ENCODE peak calls at places on chromosomes 3 and 15, in ten cellular contexts. One of them, this sample, is unnamed.

GRCh38 chr3:196193037-196193737 is 18.0 kb downstream of the ZDHHC19 start:
- DNase-seq in fibroblast of lung: no peak
- DNase-seq in GM12864: no peak
- DNase-seq in fibroblast of mammary gland: no peak
- DNase-seq in body of pancreas: no peak
- DNase-seq in neural crest cell: no peak
- DNase-seq in foreskin fibroblast: no peak
- DNase-seq in prostate gland: no peak
- DNase-seq in stimulated activated CD4-positive, alpha-beta T cell treated with anti-CD3 and anti-CD28 coated beads, Interleukin-4, amount 100 ng/mL, for 4 hours: no peak
- DNase-seq in HEK293T: no peak
- DNase-seq in this sample: peak; percentile 26

GRCh38 chr3:57646723-57647122 is 46.2 kb downstream of the DENND6A start:
- DNase-seq in GM12864: no peak
- DNase-seq in fibroblast of mammary gland: peak; percentile 58
- DNase-seq in foreskin fibroblast: peak; percentile 38
- DNase-seq in HEK293T: no peak
- DNase-seq in stimulated activated CD4-positive, alpha-beta T cell treated with anti-CD3 and anti-CD28 coated beads, Interleukin-4, amount 100 ng/mL, for 4 hours: no peak
- DNase-seq in neural crest cell: no peak
- DNase-seq in prostate gland: peak; percentile 10
- DNase-seq in fibroblast of lung: peak; percentile 56
- DNase-seq in body of pancreas: no peak
- DNase-seq in this sample: peak; percentile 50

GRCh38 chr15:65869954-65870871 is 922 bp downstream of the RAB11A start:
- DNase-seq in fibroblast of mammary gland: peak; percentile 32
- DNase-seq in foreskin fibroblast: peak; percentile 20
- DNase-seq in prostate gland: peak; percentile 73
- DNase-seq in neural crest cell: peak; percentile 53
- DNase-seq in fibroblast of lung: peak; percentile 28
- DNase-seq in stimulated activated CD4-positive, alpha-beta T cell treated with anti-CD3 and anti-CD28 coated beads, Interleukin-4, amount 100 ng/mL, for 4 hours: peak; percentile 7
- DNase-seq in body of pancreas: peak; percentile 50
- DNase-seq in GM12864: no peak
- DNase-seq in HEK293T: peak; percentile 26
- DNase-seq in this sample: peak; percentile 75

GRCh38 chr15:57654136-57654845 is 52.2 kb upstream of the POLR2M start:
- DNase-seq in body of pancreas: no peak
- DNase-seq in stimulated activated CD4-positive, alpha-beta T cell treated with anti-CD3 and anti-CD28 coated beads, Interleukin-4, amount 100 ng/mL, for 4 hours: no peak
- DNase-seq in fibroblast of mammary gland: peak; percentile 73
- DNase-seq in GM12864: no peak
- DNase-seq in fibroblast of lung: peak; percentile 85
- DNase-seq in HEK293T: no peak
- DNase-seq in prostate gland: peak; percentile 49
- DNase-seq in neural crest cell: no peak
- DNase-seq in foreskin fibroblast: peak; percentile 76
- DNase-seq in this sample: no peak

GRCh38 chr3:66480666-66481065 is 20.2 kb downstream of the LRIG1 start:
- DNase-seq in GM12864: no peak
- DNase-seq in neural crest cell: no peak
- DNase-seq in fibroblast of mammary gland: no peak
- DNase-seq in body of pancreas: no peak
- DNase-seq in fibroblast of lung: no peak
- DNase-seq in foreskin fibroblast: no peak
- DNase-seq in HEK293T: no peak
- DNase-seq in prostate gland: no peak
- DNase-seq in stimulated activated CD4-positive, alpha-beta T cell treated with anti-CD3 and anti-CD28 coated beads, Interleukin-4, amount 100 ng/mL, for 4 hours: no peak
- DNase-seq in this sample: no peak

GRCh38 chr3:55782351-55782750 is 295.2 kb upstream of the WNT5A start:
- DNase-seq in fibroblast of lung: no peak
- DNase-seq in stimulated activated CD4-positive, alpha-beta T cell treated with anti-CD3 and anti-CD28 coated beads, Interleukin-4, amount 100 ng/mL, for 4 hours: no peak
- DNase-seq in prostate gland: peak; percentile 73
- DNase-seq in HEK293T: no peak
- DNase-seq in neural crest cell: no peak
- DNase-seq in GM12864: no peak
- DNase-seq in foreskin fibroblast: no peak
- DNase-seq in body of pancreas: no peak
- DNase-seq in fibroblast of mammary gland: no peak
- DNase-seq in this sample: no peak

GRCh38 chr3:62818347-62818746 is 56.9 kb downstream of the CADPS start:
- DNase-seq in fibroblast of mammary gland: no peak
- DNase-seq in fibroblast of lung: no peak
- DNase-seq in stimulated activated CD4-positive, alpha-beta T cell treated with anti-CD3 and anti-CD28 coated beads, Interleukin-4, amount 100 ng/mL, for 4 hours: no peak
- DNase-seq in foreskin fibroblast: no peak
- DNase-seq in prostate gland: no peak
- DNase-seq in neural crest cell: no peak
- DNase-seq in HEK293T: no peak
- DNase-seq in body of pancreas: no peak
- DNase-seq in GM12864: peak; percentile 39
- DNase-seq in this sample: no peak

GRCh38 chr15:97470417-97470816 is 490.1 kb upstream of the ARRDC4 start:
- DNase-seq in fibroblast of mammary gland: no peak
- DNase-seq in neural crest cell: no peak
- DNase-seq in HEK293T: no peak
- DNase-seq in prostate gland: no peak
- DNase-seq in GM12864: no peak
- DNase-seq in fibroblast of lung: no peak
- DNase-seq in body of pancreas: no peak
- DNase-seq in stimulated activated CD4-positive, alpha-beta T cell treated with anti-CD3 and anti-CD28 coated beads, Interleukin-4, amount 100 ng/mL, for 4 hours: no peak
- DNase-seq in foreskin fibroblast: no peak
- DNase-seq in this sample: no peak

GRCh38 chr3:123419850-123420292 is 29.0 kb downstream of the ADCY5 start:
- DNase-seq in foreskin fibroblast: no peak
- DNase-seq in HEK293T: no peak
- DNase-seq in GM12864: no peak
- DNase-seq in neural crest cell: no peak
- DNase-seq in fibroblast of lung: no peak
- DNase-seq in prostate gland: no peak
- DNase-seq in fibroblast of mammary gland: peak; percentile 2
- DNase-seq in body of pancreas: peak; percentile 76
- DNase-seq in stimulated activated CD4-positive, alpha-beta T cell treated with anti-CD3 and anti-CD28 coated beads, Interleukin-4, amount 100 ng/mL, for 4 hours: no peak
- DNase-seq in this sample: no peak

GRCh38 chr3:129974451-129975331 is at the start of gene TRH:
- DNase-seq in fibroblast of mammary gland: no peak
- DNase-seq in fibroblast of lung: no peak
- DNase-seq in GM12864: no peak
- DNase-seq in prostate gland: no peak
- DNase-seq in HEK293T: no peak
- DNase-seq in foreskin fibroblast: no peak
- DNase-seq in body of pancreas: no peak
- DNase-seq in neural crest cell: peak; percentile 17
- DNase-seq in stimulated activated CD4-positive, alpha-beta T cell treated with anti-CD3 and anti-CD28 coated beads, Interleukin-4, amount 100 ng/mL, for 4 hours: peak; percentile 2
- DNase-seq in this sample: no peak

GRCh38 chr3:87615506-87615905 is 339.1 kb upstream of the POU1F1 start:
- DNase-seq in prostate gland: no peak
- DNase-seq in foreskin fibroblast: no peak
- DNase-seq in fibroblast of lung: no peak
- DNase-seq in GM12864: no peak
- DNase-seq in HEK293T: no peak
- DNase-seq in fibroblast of mammary gland: no peak
- DNase-seq in body of pancreas: no peak
- DNase-seq in neural crest cell: no peak
- DNase-seq in stimulated activated CD4-positive, alpha-beta T cell treated with anti-CD3 and anti-CD28 coated beads, Interleukin-4, amount 100 ng/mL, for 4 hours: no peak
- DNase-seq in this sample: no peak

GRCh38 chr15:77819271-77819806 is 186.6 kb upstream of the LINGO1 start:
- DNase-seq in neural crest cell: no peak
- DNase-seq in body of pancreas: no peak
- DNase-seq in foreskin fibroblast: no peak
- DNase-seq in GM12864: no peak
- DNase-seq in prostate gland: no peak
- DNase-seq in stimulated activated CD4-positive, alpha-beta T cell treated with anti-CD3 and anti-CD28 coated beads, Interleukin-4, amount 100 ng/mL, for 4 hours: no peak
- DNase-seq in fibroblast of lung: no peak
- DNase-seq in HEK293T: peak; percentile 66
- DNase-seq in fibroblast of mammary gland: no peak
- DNase-seq in this sample: no peak

GRCh38 chr3:36461588-36461987 is 81.3 kb downstream of the STAC start:
- DNase-seq in foreskin fibroblast: peak; percentile 46
- DNase-seq in HEK293T: no peak
- DNase-seq in neural crest cell: no peak
- DNase-seq in GM12864: no peak
- DNase-seq in fibroblast of mammary gland: peak; percentile 63
- DNase-seq in fibroblast of lung: no peak
- DNase-seq in prostate gland: no peak
- DNase-seq in body of pancreas: no peak
- DNase-seq in stimulated activated CD4-positive, alpha-beta T cell treated with anti-CD3 and anti-CD28 coated beads, Interleukin-4, amount 100 ng/mL, for 4 hours: no peak
- DNase-seq in this sample: peak; percentile 70

GRCh38 chr3:30632521-30632920 is 26.1 kb downstream of the TGFBR2 start:
- DNase-seq in foreskin fibroblast: no peak
- DNase-seq in prostate gland: no peak
- DNase-seq in fibroblast of lung: no peak
- DNase-seq in fibroblast of mammary gland: no peak
- DNase-seq in neural crest cell: no peak
- DNase-seq in GM12864: no peak
- DNase-seq in body of pancreas: no peak
- DNase-seq in HEK293T: no peak
- DNase-seq in stimulated activated CD4-positive, alpha-beta T cell treated with anti-CD3 and anti-CD28 coated beads, Interleukin-4, amount 100 ng/mL, for 4 hours: no peak
- DNase-seq in this sample: no peak

GRCh38 chr3:171334465-171334811 is 125.8 kb downstream of the TNIK start:
- DNase-seq in neural crest cell: no peak
- DNase-seq in stimulated activated CD4-positive, alpha-beta T cell treated with anti-CD3 and anti-CD28 coated beads, Interleukin-4, amount 100 ng/mL, for 4 hours: no peak
- DNase-seq in prostate gland: no peak
- DNase-seq in foreskin fibroblast: no peak
- DNase-seq in body of pancreas: peak; percentile 87
- DNase-seq in HEK293T: no peak
- DNase-seq in GM12864: no peak
- DNase-seq in fibroblast of mammary gland: no peak
- DNase-seq in fibroblast of lung: no peak
- DNase-seq in this sample: no peak

GRCh38 chr15:65611888-65612615 is 1.1 kb upstream of the INTS14 start:
- DNase-seq in fibroblast of mammary gland: no peak
- DNase-seq in stimulated activated CD4-positive, alpha-beta T cell treated with anti-CD3 and anti-CD28 coated beads, Interleukin-4, amount 100 ng/mL, for 4 hours: no peak
- DNase-seq in neural crest cell: no peak
- DNase-seq in prostate gland: no peak
- DNase-seq in body of pancreas: no peak
- DNase-seq in fibroblast of lung: no peak
- DNase-seq in HEK293T: no peak
- DNase-seq in GM12864: no peak
- DNase-seq in foreskin fibroblast: no peak
- DNase-seq in this sample: no peak

GRCh38 chr15:71784719-71785118 is 25.6 kb upstream of the NR2E3 start:
- DNase-seq in neural crest cell: no peak
- DNase-seq in prostate gland: no peak
- DNase-seq in fibroblast of lung: no peak
- DNase-seq in foreskin fibroblast: no peak
- DNase-seq in stimulated activated CD4-positive, alpha-beta T cell treated with anti-CD3 and anti-CD28 coated beads, Interleukin-4, amount 100 ng/mL, for 4 hours: peak; percentile 10
- DNase-seq in HEK293T: no peak
- DNase-seq in body of pancreas: peak; percentile 18
- DNase-seq in GM12864: no peak
- DNase-seq in fibroblast of mammary gland: no peak
- DNase-seq in this sample: no peak